ENCODE peak calls at places on chromosomes 7 and 10, in seven cellular contexts. F is iPS DF 19.7, H is type B pancreatic cell, C is aorta, N is Kasumi-1, X is NCI-H1436, D is HS-5. I is an unnamed sample.

GRCh38 chr7:51299391-51300133 is 17.0 kb downstream of the COBL start:
- DNase-seq in F (no peak), H (no peak), C (no peak), N (no peak), X (no peak), D (no peak), I (peak; percentile 66)

GRCh38 chr10:31697271-31698168 is 231.1 kb downstream of the ARHGAP12 start:
- DNase-seq in F (no peak), H (no peak), C (peak; percentile 97), N (no peak), X (no peak), D (no peak), I (peak; percentile 85)

GRCh38 chr10:30172663-30173062 is 113.3 kb upstream of the JCAD start:
- DNase-seq in F (no peak), H (no peak), C (no peak), N (no peak), X (no peak), D (no peak), I (no peak)

GRCh38 chr7:24718977-24719491 is 38.2 kb downstream of the GSDME start:
- DNase-seq in F (no peak), H (no peak), C (no peak), N (no peak), X (peak; percentile 94), D (no peak), I (peak; percentile 49)

GRCh38 chr10:131675104-131675503 is 225.7 kb upstream of the PPP2R2D start:
- DNase-seq in F (no peak), H (no peak), C (no peak), N (no peak), X (no peak), D (no peak), I (no peak)

GRCh38 chr7:130941322-130942210 is 207.6 kb upstream of the KLF14 start:
- DNase-seq in F (no peak), H (no peak), C (no peak), N (peak; percentile 45), X (no peak), D (no peak), I (no peak)

GRCh38 chr7:86411804-86412203 is 231.9 kb upstream of the GRM3 start:
- DNase-seq in F (no peak), H (no peak), C (no peak), N (no peak), X (no peak), D (no peak), I (no peak)

GRCh38 chr10:122057841-122058240 is 68.9 kb downstream of the TACC2 start:
- DNase-seq in F (no peak), H (no peak), C (no peak), N (no peak), X (no peak), D (no peak), I (no peak)

GRCh38 chr7:68544851-68545250 is 1053.4 kb upstream of the AUTS2 start:
- DNase-seq in F (no peak), H (no peak), C (no peak), N (no peak), X (no peak), D (no peak), I (no peak)

I was measured in osteocyte.